ENCODE peak calls at places on chromosomes 11 and 22, in seven cellular contexts. R is HepG2, I is suprapubic skin, B is H1, V is ovary, N is upper lobe of left lung, O is A549. Z is an unnamed sample.

GRCh38 chr11:26042113-26042512 is 289.8 kb upstream of the ANO3 start:
- DNase-seq in V (no peak), N (no peak), O (no peak), R (no peak), I (no peak), B (no peak), Z (no peak)

GRCh38 chr22:28952857-28953256 is 69.5 kb downstream of the ZNRF3 start:
- DNase-seq in V (no peak), I (no peak), R (no peak), B (no peak), O (no peak), N (peak; percentile 79), Z (no peak)

GRCh38 chr22:42962295-42963230 is 52.4 kb downstream of the PACSIN2 start:
- DNase-seq in I (peak; percentile 64), R (no peak), N (peak; percentile 87), O (no peak), B (no peak), V (no peak), Z (peak; percentile 71)

GRCh38 chr11:115613004-115613403 is 108.8 kb upstream of the CADM1 start:
- DNase-seq in N (no peak), B (no peak), O (no peak), R (no peak), V (no peak), I (no peak), Z (no peak)

GRCh38 chr22:41913842-41914534 is 886 bp downstream of the SHISA8 start:
- DNase-seq in O (no peak), V (no peak), R (no peak), I (peak; percentile 55), N (no peak), B (no peak), Z (no peak)

GRCh38 chr11:44758996-44759395 is 32.2 kb downstream of the TSPAN18 start:
- DNase-seq in O (no peak), B (peak; percentile 32), V (no peak), R (no peak), N (no peak), I (no peak), Z (no peak)

GRCh38 chr11:11843233-11843632 is 1.5 kb downstream of the USP47 start:
- DNase-seq in V (no peak), I (no peak), R (peak; percentile 58), B (no peak), O (peak; percentile 19), N (no peak), Z (no peak)

GRCh38 chr22:24937114-24937513 is 9.4 kb downstream of the LHFPL7 start:
- DNase-seq in B (no peak), N (no peak), O (no peak), V (no peak), R (peak; percentile 24), I (no peak), Z (no peak)

GRCh38 chr11:68956142-68956541 is 24.6 kb downstream of the MRGPRD start:
- DNase-seq in R (no peak), B (peak; percentile 85), I (no peak), O (no peak), N (no peak), V (no peak), Z (no peak)

GRCh38 chr11:112321521-112322172 is 61.0 kb upstream of the PLET1 start:
- DNase-seq in I (peak; percentile 73), O (no peak), B (no peak), N (peak; percentile 92), V (no peak), R (peak; percentile 23), Z (peak; percentile 84)

GRCh38 chr22:43241138-43241597 is 54.2 kb upstream of the TTLL12 start:
- DNase-seq in B (no peak), V (no peak), O (no peak), N (peak; percentile 87), I (no peak), R (peak; percentile 88), Z (no peak)

GRCh38 chr11:82906931-82907330 is 5.4 kb downstream of the DDIAS start:
- DNase-seq in B (no peak), N (no peak), R (no peak), O (no peak), V (no peak), I (no peak), Z (no peak)

GRCh38 chr11:74141274-74141695 is 29.5 kb downstream of the C2CD3 start:
- DNase-seq in R (peak; percentile 53), B (no peak), O (no peak), V (no peak), N (no peak), I (no peak), Z (peak; percentile 17)

GRCh38 chr11:76208829-76209670 is 2.7 kb upstream of the WNT11 start:
- DNase-seq in I (peak; percentile 87), N (peak; percentile 77), B (peak; percentile 93), V (peak; percentile 72), O (peak; percentile 83), R (peak; percentile 56), Z (peak; percentile 85)

GRCh38 chr11:14364322-14364721 is 5.3 kb upstream of the RRAS2 start:
- DNase-seq in V (no peak), R (no peak), N (no peak), B (no peak), I (no peak), O (no peak), Z (no peak)

GRCh38 chr22:19125474-19126308 is 3.5 kb upstream of the DGCR2 start:
- DNase-seq in O (no peak), R (no peak), I (no peak), B (no peak), N (no peak), V (no peak), Z (no peak)

GRCh38 chr11:2376751-2377451 is at the start of gene CD81:
- DNase-seq in V (peak; percentile 75), O (peak; percentile 32), B (peak; percentile 82), N (peak; percentile 58), R (no peak), I (peak; percentile 79), Z (no peak)

GRCh38 chr11:114169321-114169749 is 109.8 kb downstream of the ZBTB16 start:
- DNase-seq in I (no peak), N (no peak), V (no peak), O (no peak), R (no peak), B (no peak), Z (no peak)

GRCh38 chr11:114172055-114172861 is 112.7 kb downstream of the ZBTB16 start:
- DNase-seq in N (no peak), O (no peak), R (no peak), B (no peak), V (no peak), I (no peak), Z (no peak)

GRCh38 chr11:114170226-114170625 is 110.7 kb downstream of the ZBTB16 start:
- DNase-seq in V (no peak), O (no peak), I (no peak), B (no peak), R (no peak), N (no peak), Z (no peak)

GRCh38 chr11:114172871-114173444 is 113.4 kb downstream of the ZBTB16 start:
- DNase-seq in V (no peak), O (no peak), I (peak; percentile 58), N (no peak), B (no peak), R (no peak), Z (no peak)

DNA sequence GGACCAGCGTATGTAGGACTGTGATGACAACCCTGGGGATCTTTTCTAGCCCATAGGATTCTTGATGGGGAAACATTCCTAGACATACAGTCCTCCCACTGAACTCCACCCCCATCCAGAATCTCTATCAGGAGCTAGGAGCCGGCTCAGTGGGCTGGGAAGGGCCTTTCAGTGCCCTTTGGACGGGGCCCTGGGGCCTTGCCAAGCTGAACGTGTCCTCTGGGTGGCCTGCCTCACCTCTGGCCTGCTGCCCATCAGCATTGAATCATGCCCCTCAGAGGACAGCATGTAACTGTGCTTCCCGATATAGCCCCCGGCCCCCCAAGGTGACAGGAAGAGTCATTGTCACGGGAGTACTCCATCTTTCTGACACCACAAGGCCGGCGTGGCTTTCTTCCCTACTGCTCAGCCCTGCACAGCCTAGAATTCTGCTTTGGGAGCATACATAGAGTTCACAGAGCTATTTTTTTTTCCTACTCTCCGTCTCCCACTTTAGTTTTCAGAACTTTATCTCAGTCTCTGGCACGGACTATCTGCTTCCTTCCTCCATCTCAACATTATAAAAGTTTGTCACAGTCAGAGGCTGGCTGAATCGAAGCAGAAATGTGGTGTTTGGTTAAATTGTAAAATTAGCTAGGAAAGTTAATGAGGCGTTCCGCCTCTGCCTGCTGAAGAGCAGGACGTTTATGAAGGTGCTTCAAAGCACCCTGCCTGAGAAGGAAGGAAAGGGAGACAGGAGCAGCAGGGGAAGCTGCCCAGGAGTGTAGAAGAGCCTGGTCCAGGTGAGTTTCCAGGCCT is 111.9 kb downstream of the ZBTB16 start:
- DNase-seq in B (no peak), O (no peak), N (peak; percentile 85), I (peak; percentile 90), R (peak; percentile 10), V (peak; percentile 83), Z (peak; percentile 79)
- TF ChIP-seq EP300 in B (no peak), O (no peak), N (peak; percentile 99), I (peak; percentile 97), R (no peak), V (peak; percentile 99), Z (peak; percentile 95)

GRCh38 chr11:41398175-41398574 is 61.3 kb downstream of the LRRC4C start:
- DNase-seq in I (no peak), O (no peak), B (no peak), N (no peak), R (no peak), V (no peak), Z (no peak)

GRCh38 chr11:41394562-41395160 is 64.8 kb downstream of the LRRC4C start:
- DNase-seq in B (no peak), R (no peak), I (no peak), N (no peak), O (no peak), V (no peak), Z (no peak)

GRCh38 chr11:41392591-41392990 is 66.9 kb downstream of the LRRC4C start:
- DNase-seq in B (no peak), R (no peak), V (no peak), O (no peak), I (no peak), N (no peak), Z (no peak)
- H3K4me3 ChIP-seq in B (no peak overlapping the region), R (no peak overlapping the region), V (no peak overlapping the region), O (no peak overlapping the region), I (no peak overlapping the region), N (no peak overlapping the region), Z (no peak overlapping the region)

GRCh38 chr11:67630230-67630942 is 649 bp upstream of the NUDT8 start:
- DNase-seq in B (peak; percentile 98), I (peak; percentile 99), N (peak; percentile 98), V (peak; percentile 100), R (peak; percentile 92), O (peak; percentile 91), Z (peak; percentile 100)
- TF ChIP-seq POLR2A in B (peak; percentile 91), I (no peak), N (peak; percentile 71), V (peak; percentile 28), R (peak; percentile 65), O (peak; percentile 52), Z (peak; percentile 96)

DNA sequence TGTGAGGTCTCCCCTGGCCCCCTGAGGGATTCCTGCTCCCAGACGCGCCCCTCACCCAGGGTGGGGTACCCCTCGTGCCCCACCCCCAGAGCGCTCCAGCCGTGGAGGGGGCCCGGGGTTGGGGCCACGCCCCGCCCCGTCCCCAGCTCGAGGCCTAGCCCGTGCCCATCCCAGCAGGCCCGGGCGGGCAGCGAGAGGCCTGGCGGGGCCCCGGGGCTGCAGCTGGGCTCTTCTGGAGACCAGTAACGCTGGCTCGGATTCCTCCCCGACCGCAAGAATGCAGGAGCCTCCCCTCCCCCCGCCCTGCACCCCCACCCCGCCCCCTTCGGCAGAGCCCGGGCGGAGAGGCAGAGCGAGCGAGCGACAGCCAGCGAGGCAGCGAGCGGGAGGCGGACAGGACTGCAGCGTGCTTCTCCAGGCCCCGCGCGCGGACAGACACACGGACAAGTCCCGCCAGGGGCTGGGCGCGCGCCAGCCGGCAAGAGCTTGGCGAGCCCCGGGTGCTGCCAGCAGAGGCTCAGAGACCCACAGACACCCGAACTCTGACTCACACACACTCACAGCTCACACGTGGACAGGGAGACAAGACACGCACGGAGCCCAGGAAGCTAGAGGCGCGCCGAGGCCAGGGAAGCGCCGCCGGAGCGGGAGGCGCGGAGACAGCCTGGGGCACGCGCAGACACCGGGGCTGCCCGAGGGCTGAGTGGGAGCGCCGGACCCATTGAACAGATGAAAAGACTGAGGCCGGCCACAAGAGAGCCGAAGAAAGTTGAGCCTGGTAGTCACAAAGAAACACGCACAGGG is 15.2 kb downstream of the BCL9L start:
- DNase-seq in B (peak; percentile 79), V (peak; percentile 81), R (peak; percentile 75), I (peak; percentile 83), N (peak; percentile 85), O (no peak), Z (peak; percentile 67)
- TF ChIP-seq EP300 in B (no peak), V (no peak), R (no peak), I (no peak), N (no peak), O (no peak), Z (no peak)

Z was measured in transverse colon.